ENCODE peak calls at places on chromosomes 13 and 19, in five cellular contexts. I is activated CD8-positive, alpha-beta T cell treated with anti-CD3 and anti-CD28 coated beads, Interleukin-2, amount 10 ng/mL, durations not matched to agents 7 days and 5 days; W is iPS-NIHi11; E is IMR-90; B is amygdala. Q is an unnamed sample.

GRCh38 chr19:47778954-47779351 is 450 bp downstream of the SELENOW start:
- DNase-seq in I (peak), W (peak), E (no peak), B (peak), Q (no peak)

GRCh38 chr19:8050274-8051096 is 2.1 kb upstream of the CCL25 start:
- DNase-seq in I (peak), W (peak), E (peak), B (peak), Q (peak)

GRCh38 chr19:17089238-17089637 is 13.7 kb downstream of the MYO9B start:
- DNase-seq in I (no peak), W (no peak), E (peak), B (no peak), Q (no peak)

GRCh38 chr13:106568225-106569003 is 477 bp upstream of the ARGLU1 start:
- DNase-seq in I (no peak), W (no peak), E (no peak), B (no peak), Q (no peak)

GRCh38 chr13:110361365-110361911 is 54.4 kb downstream of the COL4A2 start:
- DNase-seq in I (no peak), W (no peak), E (peak), B (no peak), Q (no peak)

GRCh38 chr19:3458595-3459284 is 21.6 kb downstream of the SMIM24 start:
- DNase-seq in I (no peak), W (peak), E (peak), B (peak), Q (peak)

GRCh38 chr13:91719033-91719432 is 320.6 kb downstream of the GPC5 start:
- DNase-seq in I (no peak), W (peak), E (peak), B (no peak), Q (no peak)

GRCh38 chr13:67588607-67589006 is 358.5 kb upstream of the PCDH9 start:
- DNase-seq in I (no peak), W (no peak), E (no peak), B (no peak), Q (peak)

GRCh38 chr13:31627097-31627496 is 112.2 kb upstream of the RXFP2 start:
- DNase-seq in I (no peak), W (no peak), E (peak), B (no peak), Q (no peak)

GRCh38 chr19:35642312-35642711 is 767 bp downstream of the ETV2 start:
- DNase-seq in I (no peak), W (no peak), E (no peak), B (no peak), Q (peak)

GRCh38 chr19:55253264-55253663 is 5.6 kb downstream of the PPP6R1 start:
- DNase-seq in I (no peak), W (no peak), E (no peak), B (no peak), Q (no peak)

GRCh38 chr13:27403252-27403678 is 21.2 kb upstream of the GTF3A start:
- DNase-seq in I (no peak), W (peak), E (peak), B (no peak), Q (no peak)

GRCh38 chr19:6087074-6087506 is 23.2 kb downstream of the RFX2 start:
- DNase-seq in I (peak), W (no peak), E (no peak), B (no peak), Q (peak)

GRCh38 chr13:109821038-109821545 is 34.7 kb upstream of the IRS2 start:
- DNase-seq in I (no peak), W (no peak), E (no peak), B (no peak), Q (no peak)

GRCh38 chr13:21018220-21018619 is 43.2 kb downstream of the LATS2 start:
- DNase-seq in I (no peak), W (no peak), E (no peak), B (no peak), Q (peak)

Q was measured in endodermal cell.